ENCODE peak calls at places on chromosomes 2 and 18, in nine cellular contexts. P is Caco-2, A is heart right ventricle, H is GM12878, O is prostate gland, Q is Peyer's patch, X is GM23338, Y is stomach, C is upper lobe of right lung. G is an unnamed sample.

GRCh38 chr2:37711308-37711731 is 39.9 kb upstream of the CDC42EP3 start:
- DNase-seq in P (peak; percentile 71), X (peak; percentile 78), H (no peak), O (no peak), Q (peak; percentile 65), Y (no peak), A (no peak), C (no peak), G (no peak)

GRCh38 chr18:8747440-8747937 is 42.1 kb downstream of the MTCL1 start:
- DNase-seq in Y (no peak), A (no peak), P (no peak), C (no peak), H (no peak), Q (no peak), O (no peak), X (no peak), G (peak; percentile 38)

GRCh38 chr2:123961576-123961975 is 63.5 kb upstream of the CNTNAP5 start:
- DNase-seq in H (no peak), O (no peak), C (no peak), Q (no peak), X (peak; percentile 36), P (no peak), A (no peak), Y (no peak), G (no peak)

GRCh38 chr2:176164184-176164802 is 7.2 kb downstream of the HOXD3 start:
- DNase-seq in Y (no peak), H (no peak), A (no peak), P (no peak), C (no peak), X (no peak), O (no peak), Q (no peak), G (no peak)

GRCh38 chr2:86596118-86596517 is 27.5 kb downstream of the RNF103 start:
- DNase-seq in Q (no peak), A (no peak), Y (no peak), H (no peak), P (no peak), X (no peak), O (no peak), C (no peak), G (no peak)

GRCh38 chr18:34493099-34493544 is 217.0 kb upstream of the DTNA start:
- DNase-seq in O (peak; percentile 10), Y (peak; percentile 28), P (peak; percentile 42), A (peak; percentile 85), X (peak; percentile 88), Q (peak; percentile 50), C (peak; percentile 84), H (no peak), G (peak; percentile 76)

GRCh38 chr2:120803764-120804335 is 68.2 kb downstream of the GLI2 start:
- DNase-seq in X (no peak), A (no peak), P (no peak), Q (no peak), H (no peak), O (no peak), Y (no peak), C (no peak), G (no peak)

GRCh38 chr18:76588591-76589303 is 93.7 kb upstream of the ZNF516 start:
- DNase-seq in P (no peak), Q (no peak), C (no peak), H (no peak), Y (peak; percentile 33), O (no peak), X (peak; percentile 27), A (no peak), G (no peak)

GRCh38 chr2:101949304-101949703 is 42.5 kb upstream of the IL1R2 start:
- DNase-seq in P (no peak), A (no peak), X (no peak), C (no peak), Y (no peak), O (no peak), H (no peak), Q (no peak), G (no peak)

GRCh38 chr2:202050652-202051051 is 17.0 kb downstream of the FZD7 start:
- DNase-seq in Y (no peak), P (no peak), A (no peak), H (no peak), C (no peak), X (no peak), O (no peak), Q (no peak), G (no peak)

DNA sequence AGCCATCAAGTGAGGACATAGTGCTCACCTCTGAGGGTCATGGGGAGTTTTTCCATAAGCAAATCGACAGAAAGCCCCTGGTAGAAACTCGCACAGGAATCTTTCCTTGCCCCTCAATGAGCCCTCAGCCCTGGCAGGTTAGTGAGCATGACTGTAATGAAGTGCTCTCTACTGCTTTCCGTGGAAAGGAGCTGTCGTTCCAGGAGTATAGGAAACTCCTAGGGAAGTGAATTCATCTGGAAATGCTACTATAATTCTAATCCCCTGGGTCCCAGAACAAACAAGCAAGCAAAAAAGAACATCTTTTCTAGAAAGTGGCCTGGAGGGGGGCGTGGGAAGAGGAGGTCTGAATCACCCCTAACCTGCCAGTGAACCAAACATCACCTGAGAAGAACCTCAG is 18.1 kb downstream of the BCL2L11 start:
- DNase-seq in P (no peak), X (no peak), O (no peak), H (no peak), Y (no peak), Q (no peak), A (no peak), C (no peak), G (no peak)
- H3K4me1 ChIP-seq in P (no peaks in the 10 kb centered on the region), X (no peaks in the 10 kb centered on the region), O (peaks cover 5% of the 10 kb centered on the region), H (no peaks in the 10 kb centered on the region), Y (peaks cover 7% of the 10 kb centered on the region), Q (no peaks in the 10 kb centered on the region), A (peaks cover 5% of the 10 kb centered on the region), C (peaks cover 4% of the 10 kb centered on the region), G (peaks cover 22% of the 10 kb centered on the region)

DNA sequence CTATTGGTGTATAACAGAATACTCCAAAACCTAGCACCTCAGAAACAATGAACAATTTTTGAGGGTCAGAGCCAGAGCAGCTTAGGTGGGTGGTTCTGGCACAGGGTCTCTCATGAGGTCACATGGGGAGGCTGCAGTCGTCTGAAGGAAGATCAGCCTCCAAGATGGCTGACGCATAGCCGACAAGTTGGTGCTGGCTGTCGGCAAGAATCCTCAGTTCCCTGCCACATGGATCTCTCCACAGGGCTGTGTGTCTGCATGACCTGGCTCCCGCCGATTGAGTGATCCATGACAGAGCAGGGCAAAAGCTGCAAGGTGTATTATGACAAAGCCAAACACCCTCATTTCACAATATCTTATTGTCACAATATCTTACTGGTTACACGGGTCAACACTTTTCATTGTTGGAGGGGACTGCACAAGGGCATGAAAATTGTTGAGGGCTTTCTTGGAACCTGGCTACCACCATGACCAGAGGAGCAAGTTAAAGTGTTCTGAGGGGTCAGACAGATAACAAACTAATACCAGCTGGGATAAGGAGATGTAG is 4.2 kb downstream of the MYL12B start:
- DNase-seq in Y (no peak), Q (no peak), A (no peak), H (no peak), O (no peak), P (no peak), X (no peak), C (no peak), G (no peak)
- H3K4me1 ChIP-seq in Y (peaks cover 61% of the 10 kb centered on the region), Q (peaks cover 35% of the 10 kb centered on the region), A (peaks cover 71% of the 10 kb centered on the region), H (peaks cover 12% of the 10 kb centered on the region), O (peaks cover 3% of the 10 kb centered on the region), P (peaks cover 48% of the 10 kb centered on the region), X (peaks cover 14% of the 10 kb centered on the region), C (peaks cover 69% of the 10 kb centered on the region), G (no peaks in the 10 kb centered on the region)

DNA sequence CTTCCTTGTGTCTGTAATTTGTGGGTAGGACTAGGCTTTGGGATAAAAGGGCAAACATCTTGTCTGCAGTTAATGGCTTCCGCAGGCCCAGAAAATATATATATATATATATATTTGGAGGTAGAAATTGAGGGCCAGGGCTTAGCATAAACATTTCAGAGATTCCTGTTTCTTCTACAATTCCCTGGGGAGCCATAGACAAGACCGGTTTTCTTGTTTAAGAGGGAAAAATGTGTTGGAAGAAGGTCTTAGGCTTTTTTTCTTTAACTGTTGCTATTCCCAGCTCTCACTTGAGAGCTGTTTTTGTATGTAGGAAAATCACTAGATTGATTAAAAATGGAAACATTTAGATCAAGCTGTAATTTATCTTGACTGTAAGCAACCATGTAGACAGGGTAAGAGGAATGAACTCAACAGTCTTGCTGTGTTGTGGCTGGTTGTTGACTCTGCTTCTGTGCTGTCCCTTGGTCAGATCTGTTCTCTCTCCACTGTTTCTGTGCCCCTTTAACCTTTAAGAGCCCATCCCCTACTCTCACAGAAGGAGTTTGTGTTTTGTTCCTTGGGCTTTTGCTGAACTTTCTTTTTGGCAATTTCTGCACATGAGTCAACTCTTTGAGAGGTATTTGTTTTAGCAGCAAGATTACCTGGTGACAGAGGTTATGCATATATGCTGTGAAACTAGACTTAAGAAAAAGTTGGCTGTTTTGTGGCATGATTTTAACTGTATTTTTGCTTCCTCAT is 58.3 kb downstream of the EFEMP1 start:
- DNase-seq in C (no peak), X (no peak), O (no peak), A (no peak), H (no peak), Q (no peak), P (no peak), Y (no peak), G (no peak)
- H3K4me1 ChIP-seq in C (peaks cover 15% of the 10 kb centered on the region), X (no peaks in the 10 kb centered on the region), O (no peaks in the 10 kb centered on the region), A (peaks cover 10% of the 10 kb centered on the region), H (no peaks in the 10 kb centered on the region), Q (no peaks in the 10 kb centered on the region), P (no peaks in the 10 kb centered on the region), Y (peaks cover 14% of the 10 kb centered on the region), G (no peaks in the 10 kb centered on the region)

GRCh38 chr2:46338674-46339073 is 41.5 kb downstream of the EPAS1 start:
- DNase-seq in O (no peak), X (no peak), A (peak; percentile 33), Q (no peak), Y (no peak), C (no peak), H (no peak), P (no peak), G (no peak)
- H3K4me1 ChIP-seq in O (peaks cover 14% of the 10 kb centered on the region), X (peaks cover 29% of the 10 kb centered on the region), A (peaks cover 89% of the 10 kb centered on the region), Q (peaks cover 8% of the 10 kb centered on the region), Y (peaks cover 48% of the 10 kb centered on the region), C (peaks cover 96% of the 10 kb centered on the region), H (no peaks in the 10 kb centered on the region), P (peaks cover 34% of the 10 kb centered on the region), G (peaks cover 90% of the 10 kb centered on the region)

DNA sequence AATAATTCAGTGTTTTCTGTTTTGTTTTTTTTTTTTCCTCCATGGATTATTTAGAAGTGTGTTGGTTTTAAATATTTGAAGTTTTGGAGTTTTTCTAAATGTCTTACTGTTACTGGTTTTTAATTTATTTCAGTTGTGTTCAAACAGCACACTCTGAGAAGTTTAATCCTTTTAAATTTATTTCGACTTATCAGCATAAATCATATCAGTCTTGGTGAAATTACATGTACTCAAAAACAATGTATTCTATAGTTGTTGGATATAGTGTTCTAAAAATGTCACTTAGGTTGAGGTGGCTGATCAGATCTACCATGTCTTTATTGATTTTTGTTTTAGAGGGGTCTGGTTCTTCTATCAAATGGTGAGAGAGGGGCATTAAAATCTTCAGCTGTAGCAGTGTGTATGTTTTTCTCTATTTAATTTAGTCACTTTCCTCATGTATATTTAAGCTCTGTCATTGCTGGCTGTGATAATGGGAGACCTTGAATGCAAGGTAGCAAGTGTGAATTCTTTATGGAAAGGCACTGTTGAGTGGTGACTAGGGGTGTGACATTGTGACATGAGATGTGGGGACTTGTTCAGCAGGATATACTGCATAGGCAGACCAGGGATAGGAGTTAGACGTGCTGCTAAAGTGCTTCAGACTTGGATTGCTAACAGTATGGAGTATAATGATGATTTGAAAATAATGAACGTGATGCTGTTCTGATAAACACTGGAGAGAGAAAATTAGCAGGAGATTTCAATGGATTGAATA is 134.9 kb downstream of the NCOA1 start:
- DNase-seq in C (no peak), Y (no peak), Q (no peak), P (peak; percentile 22), O (no peak), X (no peak), A (no peak), H (no peak), G (no peak)
- H3K4me1 ChIP-seq in C (peaks cover 13% of the 10 kb centered on the region), Y (peaks cover 16% of the 10 kb centered on the region), Q (no peaks in the 10 kb centered on the region), P (peaks cover 2% of the 10 kb centered on the region), O (no peaks in the 10 kb centered on the region), X (no peaks in the 10 kb centered on the region), A (peaks cover 7% of the 10 kb centered on the region), H (no peaks in the 10 kb centered on the region), G (no peaks in the 10 kb centered on the region)